ENCODE peak calls at places on chromosomes 7 and 10, in ten cellular contexts. One of them, this sample, is unnamed.

GRCh38 chr7:141113131-141113530 is 39.3 kb downstream of the TMEM178B start:
- DNase-seq in RWPE1: no peak
- DNase-seq in tibial nerve: no peak
- DNase-seq in astrocyte of the spinal cord: no peak
- DNase-seq in endothelial cell of umbilical vein: no peak
- DNase-seq in BE2C: no peak
- DNase-seq in glutamatergic neuron: peak
- DNase-seq in WTC11: no peak
- DNase-seq in A549: no peak
- DNase-seq in fibroblast of pulmonary artery: no peak
- DNase-seq in this sample: no peak

GRCh38 chr7:78296036-78296435 is 497.5 kb downstream of the PHTF2 start:
- DNase-seq in RWPE1: no peak
- DNase-seq in tibial nerve: no peak
- DNase-seq in astrocyte of the spinal cord: no peak
- DNase-seq in endothelial cell of umbilical vein: no peak
- DNase-seq in BE2C: no peak
- DNase-seq in glutamatergic neuron: no peak
- DNase-seq in WTC11: no peak
- DNase-seq in A549: no peak
- DNase-seq in fibroblast of pulmonary artery: no peak
- DNase-seq in this sample: no peak

GRCh38 chr7:23246540-23246939 is at the start of gene GPNMB:
- DNase-seq in RWPE1: peak
- DNase-seq in tibial nerve: peak
- DNase-seq in astrocyte of the spinal cord: peak
- DNase-seq in endothelial cell of umbilical vein: no peak
- DNase-seq in BE2C: no peak
- DNase-seq in glutamatergic neuron: no peak
- DNase-seq in WTC11: no peak
- DNase-seq in A549: no peak
- DNase-seq in fibroblast of pulmonary artery: peak
- DNase-seq in this sample: no peak

GRCh38 chr7:9488555-9488954 is 1055.1 kb downstream of the NXPH1 start:
- DNase-seq in RWPE1: peak
- DNase-seq in tibial nerve: no peak
- DNase-seq in astrocyte of the spinal cord: peak
- DNase-seq in endothelial cell of umbilical vein: peak
- DNase-seq in BE2C: no peak
- DNase-seq in glutamatergic neuron: no peak
- DNase-seq in WTC11: no peak
- DNase-seq in A549: no peak
- DNase-seq in fibroblast of pulmonary artery: peak
- DNase-seq in this sample: no peak

GRCh38 chr10:3056280-3057037 is 10.9 kb upstream of the PFKP start:
- DNase-seq in RWPE1: no peak
- DNase-seq in tibial nerve: no peak
- DNase-seq in astrocyte of the spinal cord: no peak
- DNase-seq in endothelial cell of umbilical vein: no peak
- DNase-seq in BE2C: no peak
- DNase-seq in glutamatergic neuron: no peak
- DNase-seq in WTC11: no peak
- DNase-seq in A549: no peak
- DNase-seq in fibroblast of pulmonary artery: peak
- DNase-seq in this sample: no peak

GRCh38 chr7:49037348-49038210 is 113.2 kb downstream of the CDC14C start:
- DNase-seq in RWPE1: no peak
- DNase-seq in tibial nerve: no peak
- DNase-seq in astrocyte of the spinal cord: no peak
- DNase-seq in endothelial cell of umbilical vein: no peak
- DNase-seq in BE2C: no peak
- DNase-seq in glutamatergic neuron: no peak
- DNase-seq in WTC11: no peak
- DNase-seq in A549: no peak
- DNase-seq in fibroblast of pulmonary artery: no peak
- DNase-seq in this sample: no peak

GRCh38 chr10:52258791-52259427 is 55.2 kb upstream of the DKK1 start:
- DNase-seq in RWPE1: no peak
- DNase-seq in tibial nerve: no peak
- DNase-seq in astrocyte of the spinal cord: no peak
- DNase-seq in endothelial cell of umbilical vein: no peak
- DNase-seq in BE2C: no peak
- DNase-seq in glutamatergic neuron: no peak
- DNase-seq in WTC11: no peak
- DNase-seq in A549: no peak
- DNase-seq in fibroblast of pulmonary artery: no peak
- DNase-seq in this sample: no peak

GRCh38 chr10:131243076-131243475 is 68.4 kb downstream of the TCERG1L start:
- DNase-seq in RWPE1: no peak
- DNase-seq in tibial nerve: no peak
- DNase-seq in astrocyte of the spinal cord: no peak
- DNase-seq in endothelial cell of umbilical vein: no peak
- DNase-seq in BE2C: no peak
- DNase-seq in glutamatergic neuron: no peak
- DNase-seq in WTC11: no peak
- DNase-seq in A549: no peak
- DNase-seq in fibroblast of pulmonary artery: no peak
- DNase-seq in this sample: no peak

GRCh38 chr10:112981553-112981952 is 31.5 kb downstream of the TCF7L2 start:
- DNase-seq in RWPE1: no peak
- DNase-seq in tibial nerve: no peak
- DNase-seq in astrocyte of the spinal cord: peak
- DNase-seq in endothelial cell of umbilical vein: no peak
- DNase-seq in BE2C: peak
- DNase-seq in glutamatergic neuron: no peak
- DNase-seq in WTC11: no peak
- DNase-seq in A549: no peak
- DNase-seq in fibroblast of pulmonary artery: no peak
- DNase-seq in this sample: no peak

GRCh38 chr10:22655312-22655973 is 58.9 kb downstream of the PIP4K2A start:
- DNase-seq in RWPE1: peak
- DNase-seq in tibial nerve: no peak
- DNase-seq in astrocyte of the spinal cord: peak
- DNase-seq in endothelial cell of umbilical vein: no peak
- DNase-seq in BE2C: no peak
- DNase-seq in glutamatergic neuron: no peak
- DNase-seq in WTC11: no peak
- DNase-seq in A549: peak
- DNase-seq in fibroblast of pulmonary artery: peak
- DNase-seq in this sample: no peak

GRCh38 chr10:22016046-22016705 is 12.6 kb upstream of the DNAJC1 start:
- DNase-seq in RWPE1: no peak
- DNase-seq in tibial nerve: no peak
- DNase-seq in astrocyte of the spinal cord: no peak
- DNase-seq in endothelial cell of umbilical vein: no peak
- DNase-seq in BE2C: no peak
- DNase-seq in glutamatergic neuron: no peak
- DNase-seq in WTC11: no peak
- DNase-seq in A549: no peak
- DNase-seq in fibroblast of pulmonary artery: no peak
- DNase-seq in this sample: no peak

GRCh38 chr10:22252286-22252800 is 34.5 kb upstream of the EBLN1 start:
- DNase-seq in RWPE1: no peak
- DNase-seq in tibial nerve: peak
- DNase-seq in astrocyte of the spinal cord: peak
- DNase-seq in endothelial cell of umbilical vein: peak
- DNase-seq in BE2C: peak
- DNase-seq in glutamatergic neuron: peak
- DNase-seq in WTC11: peak
- DNase-seq in A549: no peak
- DNase-seq in fibroblast of pulmonary artery: peak
- DNase-seq in this sample: peak

GRCh38 chr10:119940487-119940886 is 48.0 kb downstream of the SEC23IP start:
- DNase-seq in RWPE1: no peak
- DNase-seq in tibial nerve: no peak
- DNase-seq in astrocyte of the spinal cord: no peak
- DNase-seq in endothelial cell of umbilical vein: peak
- DNase-seq in BE2C: no peak
- DNase-seq in glutamatergic neuron: no peak
- DNase-seq in WTC11: no peak
- DNase-seq in A549: no peak
- DNase-seq in fibroblast of pulmonary artery: peak
- DNase-seq in this sample: no peak

GRCh38 chr7:91193141-91193540 is 71.1 kb upstream of the FZD1 start:
- DNase-seq in RWPE1: no peak
- DNase-seq in tibial nerve: no peak
- DNase-seq in astrocyte of the spinal cord: peak
- DNase-seq in endothelial cell of umbilical vein: peak
- DNase-seq in BE2C: no peak
- DNase-seq in glutamatergic neuron: no peak
- DNase-seq in WTC11: no peak
- DNase-seq in A549: no peak
- DNase-seq in fibroblast of pulmonary artery: peak
- DNase-seq in this sample: no peak

GRCh38 chr7:158377800-158378623 is 209.6 kb downstream of the PTPRN2 start:
- DNase-seq in RWPE1: no peak
- DNase-seq in tibial nerve: no peak
- DNase-seq in astrocyte of the spinal cord: no peak
- DNase-seq in endothelial cell of umbilical vein: no peak
- DNase-seq in BE2C: no peak
- DNase-seq in glutamatergic neuron: no peak
- DNase-seq in WTC11: no peak
- DNase-seq in A549: no peak
- DNase-seq in fibroblast of pulmonary artery: no peak
- DNase-seq in this sample: no peak

GRCh38 chr7:93043393-93043985 is 74.3 kb downstream of the SAMD9 start:
- DNase-seq in RWPE1: peak
- DNase-seq in tibial nerve: no peak
- DNase-seq in astrocyte of the spinal cord: peak
- DNase-seq in endothelial cell of umbilical vein: peak
- DNase-seq in BE2C: no peak
- DNase-seq in glutamatergic neuron: peak
- DNase-seq in WTC11: peak
- DNase-seq in A549: no peak
- DNase-seq in fibroblast of pulmonary artery: peak
- DNase-seq in this sample: no peak

GRCh38 chr10:68901106-68901927 is at the start of gene DDX50:
- DNase-seq in RWPE1: peak
- DNase-seq in tibial nerve: peak
- DNase-seq in astrocyte of the spinal cord: peak
- DNase-seq in endothelial cell of umbilical vein: peak
- DNase-seq in BE2C: peak
- DNase-seq in glutamatergic neuron: peak
- DNase-seq in WTC11: peak
- DNase-seq in A549: peak
- DNase-seq in fibroblast of pulmonary artery: peak
- DNase-seq in this sample: peak
- TF ChIP-seq CTCF in RWPE1: no peak
- TF ChIP-seq CTCF in tibial nerve: peak
- TF ChIP-seq CTCF in astrocyte of the spinal cord: no peak
- TF ChIP-seq CTCF in endothelial cell of umbilical vein: peak
- TF ChIP-seq CTCF in BE2C: no peak
- TF ChIP-seq CTCF in glutamatergic neuron: no peak
- TF ChIP-seq CTCF in WTC11: no peak
- TF ChIP-seq CTCF in A549: no peak
- TF ChIP-seq CTCF in fibroblast of pulmonary artery: no peak
- TF ChIP-seq CTCF in this sample: no peak

GRCh38 chr10:14185501-14186045 is 145.2 kb downstream of the FRMD4A start:
- DNase-seq in RWPE1: peak
- DNase-seq in tibial nerve: no peak
- DNase-seq in astrocyte of the spinal cord: peak
- DNase-seq in endothelial cell of umbilical vein: peak
- DNase-seq in BE2C: no peak
- DNase-seq in glutamatergic neuron: peak
- DNase-seq in WTC11: peak
- DNase-seq in A549: no peak
- DNase-seq in fibroblast of pulmonary artery: peak
- DNase-seq in this sample: no peak
- TF ChIP-seq CTCF in RWPE1: no peak
- TF ChIP-seq CTCF in tibial nerve: no peak
- TF ChIP-seq CTCF in astrocyte of the spinal cord: no peak
- TF ChIP-seq CTCF in endothelial cell of umbilical vein: no peak
- TF ChIP-seq CTCF in BE2C: no peak
- TF ChIP-seq CTCF in glutamatergic neuron: no peak
- TF ChIP-seq CTCF in WTC11: no peak
- TF ChIP-seq CTCF in A549: no peak
- TF ChIP-seq CTCF in fibroblast of pulmonary artery: no peak
- TF ChIP-seq CTCF in this sample: no peak

DNA sequence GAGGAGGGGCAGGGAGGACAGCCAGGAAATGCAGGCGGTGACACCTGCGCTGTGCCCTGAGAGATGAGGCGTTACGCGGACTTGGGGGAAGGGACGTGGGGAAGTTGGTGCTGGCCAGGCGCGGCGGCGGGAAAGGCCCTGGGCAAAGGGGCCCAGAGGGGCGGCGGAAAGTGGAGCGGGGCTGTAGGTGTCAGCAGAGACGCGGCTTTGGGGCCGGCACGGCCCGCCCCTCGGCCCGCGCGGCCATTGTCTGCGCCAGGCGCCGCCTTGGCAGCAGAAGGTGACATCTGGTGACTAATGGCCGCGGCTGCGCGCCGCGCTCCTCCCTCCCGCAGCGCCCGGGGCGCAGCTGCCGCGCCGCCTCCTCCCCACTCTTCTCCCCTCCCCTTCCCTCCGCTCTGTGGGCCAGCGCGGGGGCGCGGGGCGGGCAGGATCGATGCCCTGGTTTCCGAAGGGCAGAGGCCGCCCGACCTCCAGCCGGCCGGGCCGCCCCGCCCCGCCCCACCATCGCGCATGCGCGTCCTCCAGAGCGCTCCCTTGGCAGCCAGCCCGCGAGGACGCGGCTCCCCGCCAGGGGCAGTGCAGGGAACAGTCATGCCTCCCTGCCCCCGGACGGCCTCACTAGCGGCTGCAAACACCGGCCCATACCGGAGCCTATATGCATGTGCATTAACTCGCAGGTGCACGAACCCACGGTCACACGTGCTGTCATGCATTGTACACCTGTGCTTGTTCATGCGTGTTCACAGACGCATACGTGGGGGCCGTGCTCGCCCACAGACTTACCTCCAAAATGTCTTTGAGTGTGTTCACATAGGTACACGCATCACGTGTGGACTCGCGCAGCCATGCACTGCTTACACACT is 269.6 kb downstream of the RPS24 start:
- DNase-seq in RWPE1: peak
- DNase-seq in tibial nerve: peak
- DNase-seq in astrocyte of the spinal cord: peak
- DNase-seq in endothelial cell of umbilical vein: peak
- DNase-seq in BE2C: peak
- DNase-seq in glutamatergic neuron: peak
- DNase-seq in WTC11: peak
- DNase-seq in A549: peak
- DNase-seq in fibroblast of pulmonary artery: peak
- DNase-seq in this sample: peak
- TF ChIP-seq CTCF in RWPE1: peak
- TF ChIP-seq CTCF in tibial nerve: peak
- TF ChIP-seq CTCF in astrocyte of the spinal cord: peak
- TF ChIP-seq CTCF in endothelial cell of umbilical vein: peak
- TF ChIP-seq CTCF in BE2C: peak
- TF ChIP-seq CTCF in glutamatergic neuron: peak
- TF ChIP-seq CTCF in WTC11: peak
- TF ChIP-seq CTCF in A549: peak
- TF ChIP-seq CTCF in fibroblast of pulmonary artery: peak
- TF ChIP-seq CTCF in this sample: peak

DNA sequence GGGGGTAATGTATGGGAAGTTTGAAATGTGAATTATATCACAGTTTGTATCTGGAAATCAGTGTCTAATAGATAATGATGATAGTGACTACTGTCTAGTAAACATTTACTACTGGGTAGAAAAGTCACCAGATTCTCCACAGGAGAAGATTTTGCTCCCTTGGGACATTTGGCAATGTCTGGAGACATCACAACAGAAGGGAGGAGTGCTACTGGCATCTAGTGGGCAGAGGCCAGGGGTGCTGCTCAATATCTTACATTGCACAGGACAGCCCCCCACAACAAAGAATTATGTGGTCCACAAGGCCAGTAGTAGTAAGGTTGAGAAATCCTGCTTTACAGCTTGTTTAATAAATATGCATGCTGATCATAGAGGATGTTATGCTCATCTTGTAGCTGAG is 92.3 kb upstream of the PRPS1L1 start:
- DNase-seq in RWPE1: no peak
- DNase-seq in tibial nerve: no peak
- DNase-seq in astrocyte of the spinal cord: peak
- DNase-seq in endothelial cell of umbilical vein: peak
- DNase-seq in BE2C: no peak
- DNase-seq in glutamatergic neuron: no peak
- DNase-seq in WTC11: peak
- DNase-seq in A549: no peak
- DNase-seq in fibroblast of pulmonary artery: peak
- DNase-seq in this sample: no peak
- TF ChIP-seq CTCF in RWPE1: no peak
- TF ChIP-seq CTCF in tibial nerve: no peak
- TF ChIP-seq CTCF in astrocyte of the spinal cord: peak
- TF ChIP-seq CTCF in endothelial cell of umbilical vein: peak
- TF ChIP-seq CTCF in BE2C: peak
- TF ChIP-seq CTCF in glutamatergic neuron: no peak
- TF ChIP-seq CTCF in WTC11: no peak
- TF ChIP-seq CTCF in A549: no peak
- TF ChIP-seq CTCF in fibroblast of pulmonary artery: peak
- TF ChIP-seq CTCF in this sample: no peak

This sample was measured in ovary.